ENCODE peak calls at places on chromosomes 6 and 20, in six cellular contexts. D is pancreas, V is left ventricle myocardium inferior, O is Panc1, S is A673, N is aorta. C is an unnamed sample.

GRCh38 chr20:61871913-61872312 is 193.8 kb downstream of the TAF4 start:
- DNase-seq in D (no peak), V (no peak), O (no peak), S (no peak), N (no peak), C (no peak)

GRCh38 chr20:43416591-43417228 is 41.0 kb upstream of the SRSF6 start:
- DNase-seq in D (no peak), V (no peak), O (no peak), S (no peak), N (no peak), C (no peak)

GRCh38 chr6:38169826-38170526 is 350.4 kb downstream of the ZFAND3 start:
- DNase-seq in D (no peak), V (no peak), O (no peak), S (no peak), N (peak; percentile 59), C (peak; percentile 16)

GRCh38 chr20:56628873-56629463 is at the start of gene TFAP2C:
- DNase-seq in D (peak; percentile 81), V (peak; percentile 59), O (no peak), S (peak; percentile 76), N (peak; percentile 81), C (no peak)

GRCh38 chr6:151916680-151917164 is 109.2 kb downstream of the ESR1 start:
- DNase-seq in D (no peak), V (no peak), O (no peak), S (no peak), N (no peak), C (no peak)

GRCh38 chr6:142469220-142469619 is 167.4 kb downstream of the ADGRG6 start:
- DNase-seq in D (no peak), V (no peak), O (no peak), S (no peak), N (no peak), C (no peak)

GRCh38 chr6:12527339-12527738 is 189.2 kb upstream of the PHACTR1 start:
- DNase-seq in D (no peak), V (no peak), O (no peak), S (no peak), N (no peak), C (no peak)

GRCh38 chr6:21915707-21916399 is 322.3 kb downstream of the SOX4 start:
- DNase-seq in D (no peak), V (no peak), O (no peak), S (peak; percentile 58), N (no peak), C (no peak)

GRCh38 chr6:71420693-71421328 is 132.2 kb downstream of the OGFRL1 start:
- DNase-seq in D (peak; percentile 96), V (peak; percentile 96), O (peak; percentile 89), S (peak; percentile 93), N (peak; percentile 98), C (peak; percentile 81)

GRCh38 chr20:8756410-8756809 is 312.5 kb upstream of the PLCB4 start:
- DNase-seq in D (no peak), V (no peak), O (no peak), S (peak; percentile 18), N (no peak), C (no peak)

GRCh38 chr6:135088818-135089809 is 34.5 kb upstream of the HBS1L start:
- DNase-seq in D (no peak), V (no peak), O (no peak), S (peak; percentile 54), N (no peak), C (peak; percentile 1)

GRCh38 chr20:53599039-53599362 is 5.4 kb upstream of the ZNF217 start:
- DNase-seq in D (no peak), V (no peak), O (no peak), S (no peak), N (no peak), C (no peak)

GRCh38 chr6:113953346-113953745 is 17.6 kb downstream of the HDAC2 start:
- DNase-seq in D (no peak), V (no peak), O (no peak), S (no peak), N (no peak), C (no peak)

GRCh38 chr20:32456869-32457421 is 98.8 kb downstream of the ASXL1 start:
- DNase-seq in D (no peak), V (no peak), O (no peak), S (peak; percentile 68), N (peak; percentile 86), C (peak; percentile 37)

GRCh38 chr6:22113046-22113766 is 183.6 kb downstream of the PRL start:
- DNase-seq in D (no peak), V (no peak), O (peak; percentile 89), S (no peak), N (no peak), C (no peak)

GRCh38 chr6:89289710-89290109 is 25.4 kb downstream of the GABRR2 start:
- DNase-seq in D (no peak), V (no peak), O (no peak), S (no peak), N (no peak), C (no peak)

GRCh38 chr6:151999194-151999593 is 191.7 kb downstream of the ESR1 start:
- DNase-seq in D (no peak), V (no peak), O (no peak), S (no peak), N (no peak), C (no peak)

GRCh38 chr6:152296648-152297376 is 340.4 kb downstream of the SYNE1 start:
- DNase-seq in D (no peak), V (no peak), O (no peak), S (no peak), N (no peak), C (no peak)

GRCh38 chr20:63963348-63963741 is 6.4 kb downstream of the ZNF512B start:
- DNase-seq in D (no peak), V (peak; percentile 12), O (no peak), S (no peak), N (no peak), C (no peak)

GRCh38 chr20:63966172-63966943 is 3.4 kb downstream of the ZNF512B start:
- DNase-seq in D (no peak), V (no peak), O (no peak), S (no peak), N (peak; percentile 75), C (no peak)

GRCh38 chr20:63963784-63964301 is 5.9 kb downstream of the ZNF512B start:
- DNase-seq in D (no peak), V (peak; percentile 12), O (no peak), S (no peak), N (no peak), C (no peak)

GRCh38 chr20:63962426-63963347 is 6.5 kb upstream of the UCKL1 start:
- DNase-seq in D (no peak), V (peak; percentile 16), O (no peak), S (no peak), N (no peak), C (no peak)

DNA sequence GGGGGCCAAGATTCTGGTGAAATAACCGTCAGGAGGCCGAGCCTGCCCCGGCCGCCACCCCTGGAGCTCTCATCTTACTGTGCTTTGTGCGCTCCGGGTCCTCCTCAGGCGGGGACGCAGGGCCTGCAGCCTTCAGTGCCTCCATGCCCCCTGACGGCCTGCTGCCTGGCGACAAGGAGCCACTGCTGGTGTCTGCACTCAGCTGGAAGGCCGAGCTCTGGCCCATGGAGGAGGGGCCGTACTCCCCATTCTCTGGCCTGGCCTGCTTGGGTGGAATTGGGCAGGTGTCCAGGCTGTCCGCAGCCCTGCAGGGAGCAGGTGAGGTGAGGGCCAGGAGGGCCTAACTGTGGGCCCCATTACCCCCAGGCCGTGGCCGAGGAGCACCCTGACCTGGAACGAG is 5.3 kb downstream of the ZNF512B start:
- DNase-seq in D (no peak), V (peak; percentile 14), O (no peak), S (no peak), N (peak; percentile 73), C (no peak)
- H3K9me3 ChIP-seq in D (no peaks in the 10 kb centered on the region), V (no peaks in the 10 kb centered on the region), O (no peaks in the 10 kb centered on the region), S (peaks cover 11% of the 10 kb centered on the region), N (no peaks in the 10 kb centered on the region), C (peaks cover 37% of the 10 kb centered on the region)

GRCh38 chr6:36961441-36962430 is 7.2 kb downstream of the PI16 start:
- DNase-seq in D (no peak), V (no peak), O (no peak), S (no peak), N (peak; percentile 72), C (no peak)

GRCh38 chr6:36964349-36964748 is 9.8 kb downstream of the PI16 start:
- DNase-seq in D (no peak), V (no peak), O (no peak), S (no peak), N (no peak), C (no peak)

GRCh38 chr6:36962874-36963273 is 8.3 kb downstream of the PI16 start:
- DNase-seq in D (peak; percentile 58), V (peak; percentile 73), O (no peak), S (peak; percentile 68), N (peak; percentile 87), C (peak; percentile 85)

GRCh38 chr6:36964908-36965307 is 10.4 kb downstream of the PI16 start:
- DNase-seq in D (no peak), V (no peak), O (no peak), S (no peak), N (no peak), C (no peak)

GRCh38 chr6:36963451-36964290 is 9.1 kb downstream of the PI16 start:
- DNase-seq in D (peak; percentile 68), V (no peak), O (no peak), S (no peak), N (peak; percentile 80), C (no peak)
- H3K4me3 ChIP-seq in D (no peak overlapping the region), V (no peak overlapping the region), O (no peak overlapping the region), S (no peak overlapping the region), N (no peak overlapping the region), C (no peak overlapping the region)

DNA sequence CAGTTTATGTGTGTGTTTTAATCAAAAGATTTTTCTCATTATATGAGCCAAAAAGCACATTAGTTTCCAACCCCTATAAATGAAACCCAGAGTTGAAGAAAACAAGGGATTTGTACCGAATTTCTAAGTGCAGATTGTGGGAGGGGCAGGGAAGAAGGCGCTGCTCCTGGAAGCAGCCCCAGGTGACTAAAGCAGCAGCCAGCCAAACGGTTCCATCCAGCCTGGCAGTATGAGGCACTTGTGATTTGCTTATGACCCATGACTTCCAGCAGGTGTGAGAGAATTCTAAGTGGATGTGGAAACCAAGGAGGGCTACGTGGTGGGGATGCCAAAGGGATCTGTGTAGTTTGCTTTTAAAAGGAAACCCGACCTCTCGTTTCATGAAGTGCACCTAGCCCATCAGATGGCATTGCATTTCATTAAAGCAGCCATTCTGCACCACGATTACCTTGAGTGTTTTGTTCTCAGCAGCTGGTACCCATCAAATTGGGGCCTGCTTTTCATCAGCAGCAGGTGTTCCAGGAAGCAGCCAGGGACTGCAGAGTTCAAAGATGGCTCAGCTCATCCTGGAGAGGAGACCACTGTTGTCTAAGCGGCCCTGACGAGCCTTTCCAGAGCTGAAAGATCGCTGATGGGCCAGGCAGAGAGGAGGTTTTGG is 79.1 kb downstream of the DTD1 start:
- DNase-seq in D (no peak), V (no peak), O (no peak), S (no peak), N (no peak), C (no peak)
- H3K9me3 ChIP-seq in D (no peaks in the 10 kb centered on the region), V (no peaks in the 10 kb centered on the region), O (no peaks in the 10 kb centered on the region), S (no peaks in the 10 kb centered on the region), N (no peaks in the 10 kb centered on the region), C (no peaks in the 10 kb centered on the region)

DNA sequence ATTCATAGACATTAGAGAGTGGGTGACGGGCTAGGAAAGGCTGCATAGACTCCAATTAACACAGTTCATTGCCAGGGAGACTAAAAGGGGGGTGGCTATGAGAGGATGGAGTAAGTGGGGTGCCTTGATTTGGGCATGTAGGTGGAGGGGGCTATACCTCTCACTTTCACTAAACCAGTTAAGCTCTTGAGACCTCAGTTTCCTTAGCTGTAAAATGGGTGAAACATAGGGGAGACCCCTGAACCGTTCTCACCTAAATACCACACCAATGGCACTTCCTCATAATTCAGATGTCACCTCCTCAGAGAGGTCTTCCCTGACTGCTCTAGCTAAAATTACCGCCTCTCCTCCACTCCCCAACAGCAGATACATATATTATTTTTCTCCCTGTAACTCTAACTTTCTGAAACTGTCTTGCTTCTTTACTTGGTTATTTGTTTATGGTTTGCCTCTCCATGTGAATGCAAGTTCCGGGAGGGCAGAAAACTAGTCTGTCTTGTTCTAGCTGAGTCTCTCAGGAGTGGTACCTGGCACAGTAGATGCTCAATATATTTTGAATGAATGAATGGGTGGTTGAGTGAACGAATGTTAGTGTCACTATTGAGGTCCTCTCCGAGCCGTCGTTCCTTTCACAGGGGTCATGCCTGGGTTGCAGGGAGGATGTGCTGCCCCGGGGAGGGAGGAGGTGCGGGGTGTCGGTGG is 615 bp upstream of the EYA2 start:
- DNase-seq in D (no peak), V (no peak), O (no peak), S (no peak), N (no peak), C (no peak)
- H3K4me3 ChIP-seq in D (peak overlapping the region; percentile 39), V (peak overlapping the region; percentile 64), O (no peak overlapping the region), S (no peak overlapping the region), N (peak overlapping the region; percentile 57), C (peak overlapping the region; percentile 61)

C was measured in iPS DF 6.9.